ENCODE peak calls at places on chromosomes 16 and 17, in six cellular contexts. O is CD8-positive, alpha-beta T cell; B is uterus; F is upper lobe of right lung; T is GM23338; M is CD4-positive, alpha-beta memory T cell. C is an unnamed sample. For H3K4me1, the result is how much of the 10 kb centered on the place peaks cover.

GRCh38 chr16:58459344-58460218 is 40.4 kb upstream of the NDRG4 start:
- DNase-seq in O (no peak), T (no peak), F (no peak), M (no peak), B (peak), C (no peak)

GRCh38 chr17:14330492-14330920 is 29.6 kb downstream of the HS3ST3B1 start:
- DNase-seq in F (no peak), M (no peak), O (no peak), T (peak), B (no peak), C (no peak)

GRCh38 chr17:77801545-77802332 is 156.8 kb upstream of the TNRC6C start:
- DNase-seq in B (no peak), F (no peak), O (peak), M (no peak), T (no peak), C (no peak)

GRCh38 chr17:41917192-41917591 is 1.6 kb downstream of the ACLY start:
- DNase-seq in B (no peak), M (no peak), T (no peak), F (no peak), O (no peak), C (no peak)

GRCh38 chr16:67917852-67918236 is 13.8 kb downstream of the CTRL start:
- DNase-seq in B (no peak), M (no peak), T (no peak), F (no peak), O (no peak), C (no peak)

GRCh38 chr16:4465977-4466779 is 8.2 kb downstream of the NMRAL1 start:
- DNase-seq in F (no peak), B (no peak), O (peak), M (peak), T (no peak), C (no peak)

GRCh38 chr17:29930399-29931010 is 477 bp upstream of the SSH2 start:
- DNase-seq in B (no peak), O (no peak), T (peak), F (no peak), M (no peak), C (no peak)

GRCh38 chr17:57108656-57109392 is 23.8 kb downstream of the AKAP1 start:
- DNase-seq in F (no peak), T (no peak), M (no peak), O (no peak), B (no peak), C (no peak)

GRCh38 chr17:7011415-7011814 is 1.0 kb upstream of the RNASEK start:
- DNase-seq in M (no peak), O (no peak), F (no peak), B (no peak), T (no peak), C (no peak)

GRCh38 chr16:21937387-21937829 is 15.8 kb upstream of the UQCRC2 start:
- DNase-seq in F (no peak), B (no peak), T (no peak), M (no peak), O (no peak), C (no peak)

GRCh38 chr17:78358538-78359215 is 1.2 kb downstream of the SOCS3 start:
- DNase-seq in T (peak), M (no peak), O (peak), B (no peak), F (no peak), C (no peak)

GRCh38 chr16:4115209-4115940 is 867 bp downstream of the ADCY9 start:
- DNase-seq in F (peak), B (peak), T (peak), O (peak), M (peak), C (peak)

GRCh38 chr17:77581480-77581879 is 377.0 kb upstream of the TNRC6C start:
- DNase-seq in O (no peak), M (no peak), F (peak), T (no peak), B (no peak), C (peak)

GRCh38 chr17:77501101-77501566 is 360.4 kb downstream of the SEC14L1 start:
- DNase-seq in O (peak), F (peak), T (peak), M (no peak), B (peak), C (peak)

GRCh38 chr16:12323007-12323699 is 346.6 kb downstream of the SNX29 start:
- DNase-seq in T (no peak), F (no peak), B (no peak), O (peak), M (peak), C (no peak)

GRCh38 chr17:62708587-62708986 is 81.1 kb downstream of the MRC2 start:
- DNase-seq in B (no peak), T (no peak), M (no peak), F (no peak), O (no peak), C (no peak)

GRCh38 chr16:64705443-64705842 is 416.4 kb downstream of the CDH11 start:
- DNase-seq in M (no peak), B (no peak), T (no peak), O (no peak), F (no peak), C (no peak)

GRCh38 chr17:34763727-34764665 is 184.6 kb downstream of the TMEM132E start:
- DNase-seq in F (no peak), M (no peak), T (no peak), B (no peak), O (no peak), C (no peak)

GRCh38 chr17:17626151-17626805 is 34.8 kb upstream of the PEMT start:
- DNase-seq in O (no peak), M (no peak), B (no peak), F (no peak), T (peak), C (no peak)

GRCh38 chr16:15523092-15523541 is 88.7 kb downstream of the BMERB1 start:
- DNase-seq in M (peak), T (no peak), F (peak), O (no peak), B (no peak), C (no peak)

GRCh38 chr17:59330314-59330942 is 1.0 kb upstream of the YPEL2 start:
- DNase-seq in O (no peak), T (peak), M (no peak), B (peak), F (peak), C (no peak)

GRCh38 chr17:62172492-62173291 is 107.6 kb upstream of the MED13 start:
- DNase-seq in M (no peak), B (no peak), O (no peak), T (no peak), F (no peak), C (no peak)

GRCh38 chr17:64393000-64393402 is 2.3 kb upstream of the PECAM1 start:
- DNase-seq in F (peak), T (no peak), O (peak), B (no peak), M (no peak), C (no peak)

GRCh38 chr17:60193482-60193881 is 43.7 kb downstream of the CA4 start:
- DNase-seq in O (no peak), T (no peak), F (no peak), M (no peak), B (no peak), C (no peak)

GRCh38 chr16:22065252-22065651 is 27.1 kb upstream of the VWA3A start:
- DNase-seq in B (no peak), F (no peak), M (no peak), T (no peak), O (no peak), C (no peak)

GRCh38 chr17:9837551-9838471 is 12.1 kb downstream of the GLP2R start:
- DNase-seq in B (peak), F (no peak), O (no peak), T (peak), M (no peak), C (no peak)

GRCh38 chr17:75507712-75508111 is 7.6 kb downstream of the CASKIN2 start:
- DNase-seq in T (no peak), B (no peak), F (no peak), O (no peak), M (no peak), C (peak)

GRCh38 chr16:81174644-81175324 is 63.7 kb upstream of the BCO1 start:
- DNase-seq in T (no peak), M (no peak), F (no peak), B (no peak), O (no peak), C (no peak)

GRCh38 chr16:3879258-3879886 is 1.1 kb downstream of the CREBBP start:
- DNase-seq in F (peak), M (peak), O (no peak), B (no peak), T (peak), C (no peak)

GRCh38 chr17:64130559-64131001 is 636 bp upstream of the ERN1 start:
- DNase-seq in M (no peak), B (peak), T (no peak), O (no peak), F (peak), C (no peak)

GRCh38 chr17:48576479-48577309 is 1.5 kb downstream of the HOXB4 start:
- DNase-seq in M (no peak), B (no peak), O (no peak), F (no peak), T (no peak), C (no peak)

GRCh38 chr16:89410322-89410721 is 80.0 kb downstream of the ANKRD11 start:
- DNase-seq in M (no peak), F (no peak), T (no peak), O (no peak), B (no peak), C (no peak)

GRCh38 chr16:64656471-64656870 is 465.4 kb downstream of the CDH11 start:
- DNase-seq in B (no peak), T (no peak), F (no peak), O (no peak), M (no peak), C (no peak)

GRCh38 chr17:44786551-44787081 is 27.8 kb downstream of the ADAM11 start:
- DNase-seq in B (no peak), M (no peak), O (no peak), F (peak), T (no peak), C (no peak)

GRCh38 chr16:48525201-48526057 is 84.6 kb downstream of the N4BP1 start:
- DNase-seq in O (no peak), T (no peak), M (no peak), F (peak), B (no peak), C (no peak)

GRCh38 chr16:48524348-48525200 is 85.4 kb downstream of the N4BP1 start:
- DNase-seq in F (no peak), T (no peak), O (no peak), M (no peak), B (no peak), C (no peak)

GRCh38 chr16:48526058-48526957 is 83.7 kb downstream of the N4BP1 start:
- DNase-seq in B (no peak), O (peak), M (no peak), F (peak), T (peak), C (no peak)

GRCh38 chr16:48522041-48522440 is 87.9 kb downstream of the N4BP1 start:
- DNase-seq in O (no peak), F (no peak), T (no peak), M (no peak), B (no peak), C (no peak)

DNA sequence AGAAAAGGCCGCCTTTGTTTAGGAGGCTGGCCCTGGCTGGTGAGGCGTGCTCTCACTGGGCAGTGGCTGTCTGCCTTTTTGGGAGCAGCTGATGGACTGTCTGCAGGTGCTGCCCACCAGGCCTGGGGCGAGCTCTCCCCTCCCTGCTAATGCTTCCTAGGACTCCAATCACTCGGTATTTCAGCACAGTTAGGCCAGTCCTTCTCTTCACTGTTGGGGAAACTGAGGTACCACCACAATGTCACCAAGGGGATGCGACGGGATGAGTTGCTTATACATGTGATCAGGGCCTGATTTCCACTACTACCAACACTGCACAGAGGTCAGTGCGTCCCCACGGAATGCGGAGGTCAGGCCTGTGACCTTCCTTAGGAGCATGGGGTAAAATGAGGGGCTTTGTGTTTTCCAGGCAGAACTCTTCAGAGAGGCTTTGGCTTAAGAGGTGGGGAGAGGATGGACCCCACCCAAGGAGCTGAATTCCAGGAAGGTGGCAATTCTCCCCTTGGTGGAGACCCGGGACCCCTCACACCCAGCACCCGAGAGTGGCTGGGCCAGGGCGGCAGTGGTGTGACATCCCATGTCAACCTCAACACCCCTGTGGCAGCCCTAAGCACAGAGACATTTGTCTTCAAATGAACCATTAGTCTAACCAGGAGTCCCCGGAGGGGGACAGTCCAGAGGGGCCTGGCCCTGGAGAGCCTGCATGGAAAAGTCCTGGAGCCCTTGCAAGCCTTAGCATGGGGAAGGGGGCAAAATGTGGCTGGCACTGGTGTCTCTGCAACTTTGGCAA is 86.4 kb downstream of the N4BP1 start:
- DNase-seq in O (no peak), T (no peak), M (no peak), F (no peak), B (no peak), C (no peak)
- H3K4me3 ChIP-seq in O (no peak), T (no peak), M (no peak), F (no peak), B (no peak), C (no peak)

DNA sequence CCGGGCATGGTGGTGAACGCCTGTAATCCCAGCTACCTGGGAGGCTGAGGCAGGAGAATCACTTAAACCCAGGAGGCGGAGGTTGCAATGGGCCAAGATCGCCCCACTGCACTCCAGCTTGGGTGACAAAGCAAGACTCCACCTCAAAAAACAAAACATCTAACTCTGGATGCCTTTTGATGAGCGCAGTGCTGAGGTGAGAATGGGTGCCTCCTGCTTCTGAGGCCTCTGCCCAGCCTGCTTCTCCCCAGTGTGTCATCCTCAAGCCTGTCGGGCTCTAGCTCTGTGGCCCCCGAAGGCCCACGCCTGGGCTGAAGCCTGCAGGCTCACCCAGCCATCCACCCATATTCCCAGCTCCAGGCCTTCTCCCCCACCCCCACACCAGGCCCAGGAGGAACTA is 10.5 kb upstream of the MTSS2 start:
- DNase-seq in M (no peak), F (no peak), T (no peak), B (no peak), O (no peak), C (no peak)
- H3K4me1 ChIP-seq in M (under half), F (half or more), T (under half), B (under half), O (under half), C (half or more)

DNA sequence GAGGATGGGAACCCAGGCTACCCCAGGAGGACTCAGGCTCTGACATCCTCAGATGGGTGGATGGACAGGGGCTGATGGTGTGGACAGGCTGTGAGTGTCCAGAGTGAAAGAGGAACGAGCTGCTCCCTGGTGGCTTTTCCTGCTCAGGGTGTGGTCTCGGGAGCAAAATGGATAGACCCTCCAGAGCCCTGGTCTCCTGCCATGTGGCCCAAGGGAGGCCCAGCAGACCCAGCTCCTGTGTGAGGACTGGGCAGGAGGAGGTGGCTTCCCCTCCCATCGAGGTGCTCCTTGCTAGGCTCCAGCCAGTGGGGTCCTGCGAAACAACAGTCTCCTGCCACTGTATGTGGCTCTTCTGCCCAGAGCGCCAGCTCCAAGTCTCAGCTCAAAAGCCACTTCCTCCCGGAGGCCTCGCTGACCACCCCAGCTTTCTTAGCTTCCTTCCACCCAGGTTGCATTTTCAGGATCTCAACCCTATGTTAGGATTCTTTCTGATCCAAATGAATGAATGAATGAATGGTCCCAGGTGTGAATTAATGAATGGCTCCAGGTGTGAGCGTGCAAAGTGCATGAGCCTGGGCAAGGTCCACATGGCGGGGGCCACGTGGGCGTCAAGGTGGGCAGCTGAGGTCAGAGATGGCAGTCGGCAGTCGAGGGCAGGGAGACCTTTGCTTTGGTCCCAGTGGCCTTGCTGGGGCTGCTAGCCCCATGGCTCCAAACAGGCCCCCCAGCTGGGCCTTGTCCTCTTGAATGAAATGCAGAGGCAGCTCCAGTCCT is 120.3 kb upstream of the CIBAR2 start:
- DNase-seq in B (no peak), M (no peak), O (no peak), F (no peak), T (no peak), C (peak)
- H3K27ac ChIP-seq in B (peak), M (no peak), O (no peak), F (no peak), T (no peak), C (no peak)

GRCh38 chr17:39225308-39225973 is at the start of gene STAC2:
- DNase-seq in M (no peak), F (no peak), O (peak), T (no peak), B (no peak), C (peak)
- H3K4me3 ChIP-seq in M (no peak), F (peak), O (peak), T (peak), B (peak), C (no peak)

GRCh38 chr17:47237841-47238240 is 15.8 kb upstream of the ITGB3 start:
- DNase-seq in T (no peak), O (no peak), M (no peak), F (no peak), B (no peak), C (no peak)

GRCh38 chr17:47240806-47241205 is 12.8 kb upstream of the ITGB3 start:
- DNase-seq in T (no peak), O (no peak), B (no peak), M (no peak), F (no peak), C (no peak)

GRCh38 chr17:47238321-47239010 is 15.2 kb upstream of the ITGB3 start:
- DNase-seq in B (no peak), F (no peak), O (no peak), T (no peak), M (no peak), C (no peak)

GRCh38 chr17:47240375-47240764 is 13.3 kb upstream of the ITGB3 start:
- DNase-seq in T (no peak), M (no peak), F (no peak), O (no peak), B (no peak), C (no peak)

DNA sequence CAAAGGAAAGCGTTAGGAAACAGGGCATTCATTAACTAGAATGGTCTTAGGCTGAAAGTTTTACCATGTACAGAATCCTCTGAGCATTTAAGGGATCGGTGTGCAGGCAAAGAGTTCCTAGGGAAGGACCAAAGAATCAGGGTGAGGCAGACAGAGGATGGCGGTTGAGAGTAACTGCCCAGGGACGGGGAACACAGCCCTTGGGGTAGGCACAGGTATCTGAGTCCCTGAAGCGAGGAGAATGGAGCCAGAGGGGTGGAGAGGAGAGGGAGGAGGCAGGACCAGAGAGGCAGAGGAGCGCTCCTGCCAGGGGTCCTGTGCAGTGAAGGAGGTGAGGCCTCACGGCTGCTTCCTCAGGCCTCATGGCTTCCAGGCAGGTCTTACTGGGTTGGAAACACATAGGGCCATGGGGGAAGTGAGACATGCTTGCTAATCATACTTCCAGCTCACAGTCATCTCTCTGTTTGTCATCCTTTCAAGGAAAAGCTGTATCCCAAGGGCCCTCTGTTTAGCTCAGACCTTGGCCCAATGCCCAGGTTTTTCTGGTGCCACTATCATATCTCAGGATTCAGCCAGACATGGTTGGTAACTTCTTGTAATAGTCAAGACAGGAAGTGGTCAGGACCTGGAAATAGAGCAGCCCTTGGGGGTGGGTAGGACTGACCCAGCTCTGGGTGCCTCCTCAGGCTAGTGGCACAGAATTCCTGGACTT is 13.8 kb upstream of the ITGB3 start:
- DNase-seq in T (no peak), M (no peak), B (peak), O (no peak), F (no peak), C (peak)
- H3K4me1 ChIP-seq in T (under half), M (under half), B (under half), O (under half), F (under half), C (under half)